ENCODE peak calls at places on chromosomes 1 and 21, in four cellular contexts. Y, Q, Z and U are unnamed samples. For H3K4me1, the result is how much of the 10 kb centered on the place peaks cover.

GRCh38 chr1:211830055-211830329 is 571 bp downstream of the LPGAT1 start:
- DNase-seq in Y (no peak), Q (no peak), Z (no peak), U (peak)

GRCh38 chr1:23263380-23263887 is 46.1 kb upstream of the HTR1D start:
- DNase-seq in Y (no peak), Q (peak), Z (no peak), U (no peak)

GRCh38 chr1:93628682-93629081 is 53.0 kb downstream of the BCAR3 start:
- DNase-seq in Y (no peak), Q (no peak), Z (no peak), U (no peak)

GRCh38 chr21:26965567-26966359 is 1.1 kb downstream of the ADAMTS5 start:
- DNase-seq in Y (peak), Q (peak), Z (peak), U (no peak)

GRCh38 chr1:3690282-3691065 is 38.2 kb downstream of the TP73 start:
- DNase-seq in Y (no peak), Q (no peak), Z (no peak), U (peak)

GRCh38 chr1:71666609-71667008 is 585.8 kb upstream of the ZRANB2 start:
- DNase-seq in Y (no peak), Q (no peak), Z (no peak), U (no peak)

GRCh38 chr1:125080077-125080476 is 3895.3 kb downstream of the SRGAP2C start:
- DNase-seq in Y (no peak), Q (no peak), Z (no peak), U (no peak)

GRCh38 chr1:187051618-187052232 is 223.0 kb downstream of the PLA2G4A start:
- DNase-seq in Y (no peak), Q (peak), Z (no peak), U (peak)

GRCh38 chr1:236181059-236181458 is 38.7 kb downstream of the GPR137B start:
- DNase-seq in Y (no peak), Q (no peak), Z (no peak), U (no peak)

GRCh38 chr1:6645022-6645421 is 20.4 kb downstream of the THAP3 start:
- DNase-seq in Y (no peak), Q (no peak), Z (no peak), U (no peak)

GRCh38 chr1:218247339-218247738 is 37.8 kb upstream of the RRP15 start:
- DNase-seq in Y (no peak), Q (no peak), Z (no peak), U (no peak)

GRCh38 chr21:36692844-36693143 is 6.1 kb upstream of the SIM2 start:
- DNase-seq in Y (no peak), Q (no peak), Z (no peak), U (no peak)

GRCh38 chr21:34974162-34974981 is 74.7 kb downstream of the RUNX1 start:
- DNase-seq in Y (no peak), Q (no peak), Z (no peak), U (no peak)

GRCh38 chr1:183589836-183590224 is 429 bp downstream of the NCF2 start:
- DNase-seq in Y (no peak), Q (no peak), Z (no peak), U (no peak)

GRCh38 chr1:34164510-34165381 is at the start of gene CSMD2:
- DNase-seq in Y (peak), Q (peak), Z (no peak), U (peak)

GRCh38 chr1:3292051-3292722 is 162.3 kb upstream of the ARHGEF16 start:
- DNase-seq in Y (no peak), Q (no peak), Z (no peak), U (no peak)

GRCh38 chr1:86515597-86515996 is 31.3 kb upstream of the CLCA4 start:
- DNase-seq in Y (no peak), Q (peak), Z (no peak), U (peak)

GRCh38 chr1:51301152-51301843 is 29.1 kb downstream of the TTC39A start:
- DNase-seq in Y (no peak), Q (no peak), Z (no peak), U (no peak)

GRCh38 chr1:213492161-213493041 is 441.4 kb downstream of the RPS6KC1 start:
- DNase-seq in Y (no peak), Q (no peak), Z (no peak), U (no peak)

GRCh38 chr1:37478451-37478871 is 4.1 kb downstream of the ZC3H12A start:
- DNase-seq in Y (no peak), Q (no peak), Z (no peak), U (no peak)
- H3K4me1 ChIP-seq in Y (half or more), Q (under half), Z (under half), U (under half)

GRCh38 chr21:42640486-42640885 is 12.9 kb upstream of the PDE9A start:
- DNase-seq in Y (no peak), Q (no peak), Z (peak), U (no peak)
- H3K27ac ChIP-seq in Y (no peak), Q (no peak), Z (no peak), U (no peak)

GRCh38 chr1:162631546-162632233 is 574 bp upstream of the DDR2 start:
- DNase-seq in Y (peak), Q (no peak), Z (peak), U (peak)
- H3K4me1 ChIP-seq in Y (under half), Q (under half), Z (under half), U (half or more)

DNA sequence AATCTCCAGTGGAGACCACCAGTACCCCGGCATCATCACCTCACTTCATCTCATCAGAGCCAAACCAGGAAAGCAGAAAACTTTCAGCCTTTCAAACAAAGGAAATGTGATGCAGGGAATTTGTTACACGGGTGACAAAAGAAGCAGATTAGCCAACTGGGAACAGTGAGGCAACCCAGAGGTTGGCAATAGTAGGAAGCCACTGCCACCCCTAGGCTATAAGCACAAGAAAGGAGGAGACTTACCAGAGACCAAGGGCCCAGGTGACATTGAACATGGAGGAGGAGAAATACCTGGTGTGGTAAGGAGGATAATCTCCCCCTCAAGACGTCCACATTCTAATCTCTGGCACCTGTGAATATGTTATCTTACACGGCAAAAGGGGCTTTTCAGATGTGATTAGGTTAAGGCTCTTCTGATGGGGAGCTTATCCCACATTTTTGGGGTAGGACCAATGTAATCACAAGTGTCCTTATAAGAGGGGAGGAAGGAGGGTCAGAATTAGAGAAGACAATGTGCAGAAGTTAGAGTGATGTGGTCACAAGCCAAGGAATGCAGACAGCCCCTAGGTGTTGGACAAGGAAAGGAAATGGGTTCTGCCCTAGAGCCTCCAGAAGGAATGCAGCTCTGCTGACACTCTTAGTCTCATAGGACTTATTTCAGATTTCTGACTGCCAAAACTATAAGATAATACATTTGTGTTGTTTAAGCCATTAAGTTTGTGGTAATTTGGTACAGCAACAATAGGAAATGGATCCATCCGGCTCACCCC is 83.5 kb upstream of the VAV3 start:
- DNase-seq in Y (no peak), Q (no peak), Z (no peak), U (no peak)
- H3K27ac ChIP-seq in Y (no peak), Q (no peak), Z (no peak), U (no peak)

DNA sequence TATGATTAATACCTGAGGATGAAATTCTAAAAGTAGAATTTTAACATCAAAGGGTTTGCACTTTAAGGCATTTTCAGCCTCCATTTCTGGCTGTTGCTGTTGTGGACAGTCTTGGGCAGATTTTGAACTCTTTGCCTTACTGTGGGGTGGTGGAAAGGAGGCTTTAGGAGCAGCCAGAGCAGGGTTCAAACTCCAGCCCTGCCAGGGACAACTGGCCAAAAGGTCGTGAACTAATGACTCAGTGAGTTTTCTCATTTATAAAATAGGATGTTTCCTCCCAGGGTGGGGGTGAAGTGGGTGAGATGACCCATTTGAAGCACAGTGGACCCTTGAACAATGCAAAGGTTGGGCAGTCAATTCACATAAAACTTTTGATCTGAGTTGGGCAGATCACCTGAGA is 36.7 kb downstream of the MAPKAPK2 start:
- DNase-seq in Y (no peak), Q (no peak), Z (no peak), U (no peak)
- H3K4me1 ChIP-seq in Y (under half), Q (under half), Z (under half), U (under half)

GRCh38 chr1:109149874-109150601 is 36.1 kb downstream of the ELAPOR1 start:
- DNase-seq in Y (no peak), Q (no peak), Z (no peak), U (no peak)
- H3K27ac ChIP-seq in Y (no peak), Q (no peak), Z (no peak), U (no peak)

GRCh38 chr1:244448279-244449036 is 3.3 kb downstream of the ADSS2 start:
- DNase-seq in Y (no peak), Q (no peak), Z (no peak), U (no peak)
- H3K4me1 ChIP-seq in Y (under half), Q (half or more), Z (under half), U (under half)